ENCODE peak calls at places on chromosomes 16 and 17, in seven cellular contexts. H is prostate gland, Y is choroid plexus epithelial cell, K is AG10803, L is cardiac fibroblast, B is brain microvascular endothelial cell, E is OCI-LY7. Z is an unnamed sample.
A peak's percentile ranks its signal among the peaks of the same experiment; 100 is the strongest.

GRCh38 chr16:11681526-11681925 is 13.3 kb downstream of the SNN start:
- DNase-seq in H (no peak), Y (no peak), K (no peak), L (no peak), B (no peak), E (peak; percentile 95), Z (no peak)

GRCh38 chr16:1428511-1428910 is 2.4 kb upstream of the PERCC1 start:
- DNase-seq in H (no peak), Y (peak; percentile 27), K (no peak), L (peak; percentile 19), B (no peak), E (peak; percentile 49), Z (peak; percentile 12)

GRCh38 chr16:85755929-85756768 is 5.3 kb upstream of the C16orf74 start:
- DNase-seq in H (no peak), Y (no peak), K (peak; percentile 16), L (no peak), B (no peak), E (peak; percentile 83), Z (no peak)

GRCh38 chr16:78170360-78170928 is 71.0 kb downstream of the WWOX start:
- DNase-seq in H (no peak), Y (no peak), K (no peak), L (peak; percentile 7), B (no peak), E (no peak), Z (peak; percentile 19)

GRCh38 chr17:83190601-83191387 is 111.4 kb downstream of the METRNL start:
- DNase-seq in H (peak; percentile 2), Y (no peak), K (no peak), L (no peak), B (no peak), E (no peak), Z (no peak)

GRCh38 chr17:45902892-45903346 is 8.6 kb downstream of the MAPT start:
- DNase-seq in H (peak; percentile 38), Y (no peak), K (no peak), L (no peak), B (no peak), E (no peak), Z (no peak)

GRCh38 chr16:11833951-11834695 is 17.2 kb downstream of the RSL1D1 start:
- DNase-seq in H (no peak), Y (peak; percentile 97), K (peak; percentile 73), L (peak; percentile 94), B (peak; percentile 79), E (no peak), Z (peak; percentile 67)

GRCh38 chr16:67719778-67720144 is 645 bp upstream of the GFOD2 start:
- DNase-seq in H (peak; percentile 21), Y (peak; percentile 78), K (peak; percentile 68), L (peak; percentile 52), B (peak; percentile 70), E (peak; percentile 40), Z (peak; percentile 52)

GRCh38 chr16:10752843-10753523 is 9.3 kb downstream of the NUBP1 start:
- DNase-seq in H (no peak), Y (no peak), K (no peak), L (no peak), B (no peak), E (peak; percentile 78), Z (no peak)

GRCh38 chr16:21158208-21159110 is at the start of gene LDAF1:
- DNase-seq in H (peak; percentile 87), Y (peak; percentile 74), K (peak; percentile 69), L (peak; percentile 69), B (peak; percentile 48), E (peak; percentile 85), Z (peak; percentile 70)

GRCh38 chr16:84603115-84603816 is 14.6 kb downstream of the COTL1 start:
- DNase-seq in H (no peak), Y (peak; percentile 97), K (peak; percentile 97), L (peak; percentile 99), B (peak; percentile 98), E (no peak), Z (peak; percentile 98)
- H3K4me3 ChIP-seq in H (no peak overlapping the region), Y (peak overlapping the region; percentile 23), K (peak overlapping the region; percentile 29), L (no peak overlapping the region), B (peak overlapping the region; percentile 30), E (no peak overlapping the region), Z (peak overlapping the region; percentile 41)

GRCh38 chr17:42675984-42676423 is 790 bp downstream of the PLEKHH3 start:
- DNase-seq in H (peak; percentile 69), Y (peak; percentile 56), K (peak; percentile 45), L (peak; percentile 39), B (no peak), E (peak; percentile 27), Z (peak; percentile 41)

GRCh38 chr17:42677012-42677857 is 441 bp upstream of the PLEKHH3 start:
- DNase-seq in H (peak; percentile 100), Y (peak; percentile 100), K (peak; percentile 99), L (peak; percentile 100), B (peak; percentile 100), E (peak; percentile 100), Z (peak; percentile 100)

GRCh38 chr17:42677921-42678781 is 1.4 kb upstream of the PLEKHH3 start:
- DNase-seq in H (peak; percentile 70), Y (peak; percentile 78), K (peak; percentile 89), L (peak; percentile 88), B (peak; percentile 82), E (peak; percentile 90), Z (peak; percentile 81)

GRCh38 chr17:42675348-42675983 is 1.3 kb downstream of the PLEKHH3 start:
- DNase-seq in H (peak; percentile 26), Y (no peak), K (no peak), L (no peak), B (no peak), E (peak; percentile 33), Z (no peak)

DNA sequence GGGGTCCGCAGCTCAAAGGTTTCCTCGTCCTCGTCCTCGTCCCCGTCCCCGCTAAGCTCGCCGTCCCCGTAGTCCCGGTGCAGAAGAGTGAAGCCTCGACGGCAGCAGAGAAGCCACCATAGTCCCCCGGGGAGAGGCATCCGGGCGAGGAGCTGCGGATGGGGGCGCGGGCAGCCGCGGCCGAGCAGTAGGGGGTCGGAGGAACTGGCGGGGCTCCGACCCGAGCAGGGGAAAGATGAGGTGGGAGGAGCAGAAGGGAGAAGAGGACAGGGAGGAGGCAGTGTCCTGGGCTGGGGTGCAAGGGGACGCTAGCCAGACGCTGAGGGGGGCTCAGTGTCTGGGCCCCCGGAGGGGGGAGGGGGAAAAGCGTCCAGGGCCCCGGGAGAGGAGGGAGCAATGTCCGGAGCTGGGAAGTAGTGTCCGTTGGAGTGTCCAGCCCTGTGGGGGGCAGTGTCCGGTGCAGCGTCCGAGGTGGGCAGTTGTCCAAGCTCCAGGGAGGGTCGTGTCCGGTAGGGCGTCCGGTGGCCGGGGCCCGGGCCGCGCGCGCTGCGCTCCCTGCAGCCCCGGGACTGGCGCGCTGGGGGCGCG is at the start of gene PLEKHH3:
- DNase-seq in H (no peak), Y (no peak), K (no peak), L (no peak), B (no peak), E (peak; percentile 59), Z (no peak)
- TF ChIP-seq CTCF in H (no peak), Y (peak; percentile 26), K (peak; percentile 25), L (peak; percentile 20), B (peak; percentile 14), E (no peak), Z (peak; percentile 27)

DNA sequence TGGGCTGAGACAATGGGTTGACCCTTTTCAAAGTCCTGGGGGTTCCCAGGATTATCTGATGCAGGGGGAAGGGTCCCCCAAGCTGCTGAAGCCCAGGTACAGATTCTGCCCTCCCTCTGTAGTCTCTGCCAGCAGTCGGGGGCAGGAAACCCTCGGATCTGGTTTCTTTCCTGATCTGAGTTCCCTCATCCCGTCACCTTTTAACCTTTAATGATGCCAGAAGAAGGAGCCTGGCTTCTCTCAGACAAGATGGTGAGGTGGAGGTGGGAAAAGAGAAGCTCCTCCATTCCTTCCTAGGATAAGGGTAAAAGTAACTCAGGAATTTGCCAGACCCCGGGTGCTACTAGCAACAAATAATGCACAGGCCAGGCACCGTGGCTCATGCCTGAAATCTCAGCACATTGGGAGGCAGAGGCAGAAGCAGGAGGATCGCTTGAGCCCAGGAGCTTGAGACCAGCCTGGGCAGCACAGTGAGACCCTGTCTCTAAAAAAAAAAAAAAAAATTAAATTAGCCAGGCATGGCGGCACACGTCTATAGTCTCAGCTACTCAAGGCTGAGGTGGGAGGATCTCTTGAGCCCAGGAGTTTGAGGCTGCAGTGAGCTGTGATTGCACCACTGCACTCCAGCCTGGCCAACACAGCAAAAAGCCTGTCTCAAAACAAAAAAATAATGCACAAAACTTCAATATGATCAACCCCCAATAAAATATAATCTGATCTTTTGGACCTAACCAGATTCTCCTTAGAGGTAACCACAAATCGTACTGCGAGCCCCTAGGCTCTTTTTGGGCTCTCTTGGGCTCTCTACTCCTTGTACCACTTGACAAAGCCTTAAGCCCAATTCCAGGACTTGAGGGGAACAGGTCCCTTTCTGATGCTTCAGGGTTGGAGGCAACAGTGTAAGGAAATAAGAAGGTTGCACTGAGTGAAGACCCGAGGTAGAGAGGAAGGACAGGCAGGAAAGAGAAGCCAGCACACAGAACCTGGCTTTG is 5.7 kb downstream of the CDC42EP4 start:
- DNase-seq in H (no peak), Y (no peak), K (no peak), L (no peak), B (no peak), E (no peak), Z (no peak)
- H3K4me3 ChIP-seq in H (no peak overlapping the region), Y (no peak overlapping the region), K (peak overlapping the region; percentile 58), L (no peak overlapping the region), B (no peak overlapping the region), E (no peak overlapping the region), Z (no peak overlapping the region)

GRCh38 chr16:88487124-88487432 is 34.0 kb downstream of the ZFPM1 start:
- DNase-seq in H (no peak), Y (no peak), K (no peak), L (no peak), B (no peak), E (no peak), Z (no peak)

GRCh38 chr16:88489163-88489721 is 36.2 kb downstream of the ZFPM1 start:
- DNase-seq in H (no peak), Y (no peak), K (no peak), L (no peak), B (no peak), E (no peak), Z (no peak)

GRCh38 chr16:88486398-88487123 is 33.5 kb downstream of the ZFPM1 start:
- DNase-seq in H (no peak), Y (no peak), K (no peak), L (no peak), B (no peak), E (no peak), Z (no peak)

GRCh38 chr16:88491001-88491559 is 38.0 kb downstream of the ZFPM1 start:
- DNase-seq in H (no peak), Y (no peak), K (no peak), L (no peak), B (no peak), E (no peak), Z (no peak)

DNA sequence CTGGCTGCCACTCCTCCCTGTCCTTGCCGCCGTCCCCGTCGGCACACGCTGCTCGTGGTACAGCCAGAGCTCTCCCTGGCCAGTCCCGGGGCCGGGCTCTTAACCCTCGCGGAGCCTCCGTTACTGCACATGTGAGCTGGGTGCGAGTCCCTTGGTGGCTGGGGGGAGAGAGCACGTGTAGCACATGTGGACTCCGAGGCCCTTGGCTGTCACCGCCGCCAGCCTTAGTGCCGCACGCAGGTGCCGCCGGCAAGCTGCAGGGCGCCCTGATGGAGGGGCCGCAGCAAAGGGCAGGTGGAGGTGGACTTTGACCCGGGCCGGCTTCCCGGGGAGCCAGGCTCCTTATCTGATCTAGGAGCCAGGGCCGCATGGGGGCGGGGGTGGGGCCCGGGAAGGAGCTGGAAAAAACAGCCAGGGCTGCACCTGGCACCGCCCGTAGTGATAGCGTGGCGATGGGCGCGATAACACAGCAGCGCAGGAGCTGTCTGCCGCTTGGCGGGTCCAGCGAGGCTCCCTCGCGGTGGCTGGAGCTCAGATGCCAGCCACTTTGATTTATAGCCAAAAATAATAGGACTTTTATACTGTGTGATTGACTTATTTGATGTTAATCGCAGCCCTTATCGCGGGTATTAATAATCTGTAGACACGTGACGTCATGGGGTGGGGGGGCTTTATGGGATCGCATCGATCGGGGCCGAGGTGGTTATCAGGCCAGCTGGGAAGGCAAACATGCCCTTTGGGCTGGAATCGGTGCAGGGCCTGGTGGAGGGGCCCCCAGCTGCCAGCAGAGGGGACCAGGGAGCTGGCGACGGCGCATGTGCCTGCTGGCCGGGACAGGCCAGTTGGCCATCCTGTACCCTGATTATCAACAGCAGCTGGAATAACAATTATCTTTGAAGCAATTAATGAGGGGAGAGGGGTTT is 35.1 kb downstream of the ZFPM1 start:
- DNase-seq in H (no peak), Y (no peak), K (no peak), L (no peak), B (no peak), E (no peak), Z (no peak)
- TF ChIP-seq CTCF in H (no peak), Y (no peak), K (no peak), L (no peak), B (peak; percentile 11), E (no peak), Z (no peak)

Z was measured in fibroblast of the aortic adventitia.